ENCODE peak calls at places on chromosomes 16 and 17, in seven cellular contexts. W is AG10803, O is upper lobe of right lung, U is lower leg skin, P is WTC11, D is ovary, X is GM13977. V is an unnamed sample.

GRCh38 chr16:56301391-56301850 is 110.1 kb downstream of the GNAO1 start:
- DNase-seq in X (no peak), U (no peak), P (no peak), W (peak), O (no peak), D (no peak), V (peak)

GRCh38 chr16:11986521-11987057 is 10.1 kb downstream of the SNX29 start:
- DNase-seq in O (no peak), W (peak), P (no peak), X (no peak), U (no peak), D (no peak), V (no peak)

GRCh38 chr16:3530371-3530914 is 29.6 kb downstream of the CLUAP1 start:
- DNase-seq in O (peak), U (no peak), X (no peak), P (no peak), W (no peak), D (no peak), V (no peak)

GRCh38 chr16:31331141-31331764 is 23.7 kb upstream of the ITGAX start:
- DNase-seq in P (peak), X (no peak), D (no peak), O (no peak), W (no peak), U (no peak), V (no peak)

GRCh38 chr17:7676533-7676932 is 10.8 kb downstream of the TP53 start:
- DNase-seq in U (no peak), P (peak), X (no peak), W (no peak), O (no peak), D (no peak), V (no peak)

GRCh38 chr16:630815-631405 is at the start of gene WFIKKN1:
- DNase-seq in U (no peak), W (no peak), D (peak), P (peak), X (no peak), O (peak), V (no peak)

GRCh38 chr16:29745126-29745852 is 501 bp downstream of the C16orf54 start:
- DNase-seq in X (peak), P (no peak), D (no peak), U (no peak), O (peak), W (no peak), V (no peak)

GRCh38 chr17:76781056-76781982 is 43.4 kb downstream of the MFSD11 start:
- DNase-seq in D (no peak), O (no peak), X (no peak), P (no peak), W (no peak), U (no peak), V (no peak)

GRCh38 chr17:59332890-59333377 is 1.5 kb downstream of the YPEL2 start:
- DNase-seq in U (peak), W (peak), O (no peak), D (no peak), P (no peak), X (no peak), V (no peak)

GRCh38 chr16:14007460-14007859 is 63.7 kb upstream of the MRTFB start:
- DNase-seq in U (no peak), P (no peak), X (no peak), D (no peak), O (no peak), W (peak), V (no peak)

GRCh38 chr16:12350945-12351344 is 374.4 kb downstream of the SNX29 start:
- DNase-seq in P (peak), O (no peak), U (no peak), W (no peak), X (no peak), D (no peak), V (no peak)

GRCh38 chr17:82246365-82247174 is 17.7 kb downstream of the SLC16A3 start:
- DNase-seq in W (peak), X (no peak), P (no peak), D (peak), U (no peak), O (no peak), V (peak)

GRCh38 chr17:51371732-51372151 is 111.4 kb downstream of the UTP18 start:
- DNase-seq in P (peak), O (no peak), D (no peak), U (no peak), W (peak), X (peak), V (no peak)

GRCh38 chr17:76713765-76714164 is 3.0 kb upstream of the MXRA7 start:
- DNase-seq in D (no peak), U (no peak), P (no peak), W (no peak), X (no peak), O (no peak), V (no peak)

GRCh38 chr16:27780468-27781194 is 230.7 kb downstream of the KATNIP start:
- DNase-seq in U (no peak), P (no peak), D (no peak), X (peak), O (no peak), W (no peak), V (no peak)

GRCh38 chr17:58641937-58642336 is 49.9 kb downstream of the TEX14 start:
- DNase-seq in O (no peak), P (no peak), D (no peak), U (no peak), W (no peak), X (no peak), V (no peak)

DNA sequence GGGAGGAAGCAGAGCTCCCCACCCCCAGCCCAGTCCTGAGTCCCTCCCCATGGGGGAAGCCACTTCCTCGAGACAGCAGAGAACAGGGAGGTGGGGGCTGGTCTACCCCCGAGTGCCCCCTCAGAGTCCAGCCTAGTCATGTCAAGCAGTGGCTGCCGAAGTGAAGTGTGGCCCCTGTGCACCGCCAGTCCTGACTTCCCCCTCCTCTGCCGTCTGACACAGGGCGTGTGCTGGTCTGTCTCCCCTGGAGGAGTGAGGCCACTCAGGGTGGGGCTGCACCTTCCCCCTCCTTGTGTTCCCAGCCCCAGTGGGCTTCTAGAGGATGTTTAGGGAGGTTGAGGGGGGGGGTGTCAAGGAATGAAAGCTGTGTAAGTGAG is 46.9 kb downstream of the MRC2 start:
- DNase-seq in D (no peak), O (no peak), X (no peak), U (no peak), P (no peak), W (no peak), V (no peak)
- TF ChIP-seq CTCF in D (no peak), O (no peak), X (no peak), U (no peak), P (no peak), W (no peak), V (no peak)

GRCh38 chr17:79065105-79065670 is 9.4 kb upstream of the ENGASE start:
- DNase-seq in O (peak), W (peak), U (no peak), X (no peak), D (peak), P (peak), V (no peak)
- TF ChIP-seq CTCF in O (peak), W (peak), U (no peak), X (peak), D (no peak), P (peak), V (peak)

GRCh38 chr16:89257281-89257731 is 39.8 kb downstream of the ZNF778 start:
- DNase-seq in W (no peak), O (no peak), U (no peak), D (peak), P (peak), X (peak), V (no peak)
- TF ChIP-seq CTCF in W (no peak), O (no peak), U (no peak), D (no peak), P (no peak), X (no peak), V (no peak)

GRCh38 chr16:84749072-84749471 is 49.3 kb downstream of the USP10 start:
- DNase-seq in P (no peak), D (no peak), X (no peak), O (no peak), W (no peak), U (no peak), V (no peak)
- TF ChIP-seq CTCF in P (no peak), D (no peak), X (no peak), O (no peak), W (peak), U (no peak), V (peak)